ENCODE peak calls at places on chromosomes 12 and 14, in seven cellular contexts. R is spleen, P is Peyer's patch, H is transverse colon, K is heart left ventricle, U is K562, J is adrenal gland. W is an unnamed sample. For H3K4me1, the result is how much of the 10 kb centered on the place peaks cover.

GRCh38 chr14:63960926-63961567 is 108.2 kb downstream of the SYNE2 start:
- DNase-seq in U (no peak), P (no peak), J (no peak), R (no peak), K (no peak), H (no peak), W (no peak)

GRCh38 chr12:67290378-67290777 is 21.2 kb downstream of the CAND1 start:
- DNase-seq in P (no peak), H (no peak), R (no peak), K (no peak), J (no peak), U (no peak), W (no peak)

GRCh38 chr14:105839425-105840265 is 313.3 kb downstream of the TMEM121 start:
- DNase-seq in R (no peak), J (no peak), U (no peak), H (no peak), K (no peak), P (no peak), W (no peak)

GRCh38 chr12:132610896-132611602 is 667 bp upstream of the LRCOL1 start:
- DNase-seq in J (no peak), H (no peak), P (no peak), U (no peak), R (no peak), K (no peak), W (no peak)

GRCh38 chr12:67649165-67650126 is 901 bp downstream of the DYRK2 start:
- DNase-seq in P (peak), U (peak), R (peak), K (peak), J (peak), H (peak), W (no peak)

GRCh38 chr14:90388437-90388836 is 8.4 kb upstream of the CALM1 start:
- DNase-seq in R (no peak), J (peak), U (no peak), H (peak), P (no peak), K (no peak), W (no peak)

GRCh38 chr12:13219320-13219719 is 22.8 kb downstream of the EMP1 start:
- DNase-seq in P (no peak), U (no peak), J (no peak), H (no peak), K (no peak), R (no peak), W (no peak)

GRCh38 chr12:124088232-124088907 is 115.4 kb downstream of the ZNF664 start:
- DNase-seq in P (no peak), J (no peak), H (no peak), U (no peak), K (no peak), R (no peak), W (no peak)

GRCh38 chr12:81208193-81208946 is 130.5 kb downstream of the ACSS3 start:
- DNase-seq in H (peak), R (no peak), P (no peak), J (peak), U (no peak), K (no peak), W (no peak)

GRCh38 chr12:98955284-98955683 is 310.2 kb downstream of the APAF1 start:
- DNase-seq in R (no peak), P (no peak), U (peak), H (no peak), J (no peak), K (no peak), W (no peak)

GRCh38 chr12:66399626-66399931 is 97.3 kb downstream of the HELB start:
- DNase-seq in H (no peak), K (no peak), R (no peak), J (no peak), P (no peak), U (no peak), W (no peak)

GRCh38 chr14:24943024-24943423 is 106.9 kb downstream of the STXBP6 start:
- DNase-seq in U (no peak), J (no peak), P (no peak), K (peak), H (peak), R (no peak), W (no peak)

GRCh38 chr12:115672506-115673080 is 604.9 kb downstream of the MED13L start:
- DNase-seq in P (no peak), K (no peak), J (no peak), R (no peak), U (no peak), H (no peak), W (no peak)

GRCh38 chr12:45938566-45938965 is 51.8 kb downstream of the SCAF11 start:
- DNase-seq in U (no peak), K (no peak), P (no peak), R (no peak), H (no peak), J (no peak), W (no peak)

GRCh38 chr14:51868405-51868804 is 8.0 kb downstream of the GNG2 start:
- DNase-seq in R (no peak), K (no peak), U (no peak), J (no peak), P (no peak), H (no peak), W (no peak)

GRCh38 chr14:95483843-95484165 is 32.6 kb downstream of the SYNE3 start:
- DNase-seq in K (no peak), P (no peak), H (no peak), U (no peak), J (no peak), R (no peak), W (no peak)

GRCh38 chr12:111873113-111873512 is 31.1 kb downstream of the MAPKAPK5 start:
- DNase-seq in P (no peak), K (no peak), U (no peak), H (no peak), R (no peak), J (no peak), W (no peak)

GRCh38 chr14:102786758-102787157 is 9.5 kb downstream of the TRAF3 start:
- DNase-seq in P (no peak), U (no peak), H (no peak), J (no peak), K (no peak), R (no peak), W (no peak)

GRCh38 chr12:91926810-91927209 is 218.8 kb downstream of the BTG1 start:
- DNase-seq in K (no peak), U (no peak), P (no peak), H (no peak), R (no peak), J (no peak), W (no peak)

GRCh38 chr12:26077915-26078314 is 46.9 kb downstream of the BHLHE41 start:
- DNase-seq in H (no peak), U (no peak), J (no peak), P (no peak), K (no peak), R (no peak), W (no peak)

GRCh38 chr12:77120695-77121094 is 55.3 kb upstream of the E2F7 start:
- DNase-seq in J (no peak), P (no peak), R (no peak), H (no peak), U (no peak), K (no peak), W (no peak)
- H3K4me3 ChIP-seq in J (no peak), P (no peak), R (no peak), H (no peak), U (no peak), K (no peak), W (no peak)

DNA sequence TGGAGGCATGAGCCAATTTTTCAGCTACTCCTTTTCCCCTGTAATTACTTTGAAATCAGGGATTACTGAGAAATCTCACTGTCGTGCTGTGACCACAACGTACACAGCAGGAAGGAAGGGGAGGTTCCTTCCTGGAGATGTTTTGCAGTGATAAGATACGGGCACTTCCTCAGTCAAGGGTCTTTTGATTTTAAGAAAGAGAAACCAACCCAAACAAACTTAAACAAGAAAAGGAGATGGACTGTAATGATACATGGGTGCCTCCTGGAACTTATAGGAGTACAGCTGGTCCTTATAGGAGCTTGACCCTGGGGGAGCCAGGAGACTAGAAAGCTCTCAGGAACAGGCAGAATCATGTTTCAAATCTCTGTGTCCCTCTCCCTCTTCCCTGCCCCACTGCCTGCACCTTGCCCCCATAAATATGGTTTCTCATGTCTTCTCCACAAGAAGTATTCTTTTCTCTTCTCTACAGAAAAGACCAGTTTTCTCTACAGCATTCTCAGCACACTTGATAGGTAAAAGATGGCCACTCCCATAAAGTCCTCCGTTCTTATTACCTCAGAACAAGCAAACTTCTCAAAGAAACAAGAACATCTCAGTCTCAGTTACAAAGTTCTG is 281.1 kb upstream of the AMIGO2 start:
- DNase-seq in K (no peak), U (peak), H (no peak), P (peak), J (no peak), R (no peak), W (no peak)
- H3K4me1 ChIP-seq in K (under half), U (under half), H (under half), P (under half), J (under half), R (under half), W (under half)

GRCh38 chr14:22979748-22980392 is 2.5 kb downstream of the AJUBA start:
- DNase-seq in J (no peak), U (no peak), H (no peak), R (no peak), P (no peak), K (no peak), W (no peak)

GRCh38 chr14:22982477-22983245 is at the start of gene AJUBA:
- DNase-seq in J (peak), R (peak), H (peak), P (peak), U (peak), K (peak), W (peak)

GRCh38 chr14:22982013-22982476 is 306 bp downstream of the AJUBA start:
- DNase-seq in K (no peak), R (no peak), P (no peak), U (no peak), J (no peak), H (no peak), W (no peak)

GRCh38 chr14:22980672-22981089 is 1.7 kb downstream of the AJUBA start:
- DNase-seq in H (peak), K (peak), J (peak), P (no peak), R (no peak), U (no peak), W (no peak)

GRCh38 chr14:22981090-22982012 is 1.0 kb downstream of the AJUBA start:
- DNase-seq in R (peak), P (no peak), H (no peak), J (no peak), K (peak), U (no peak), W (no peak)
- TF ChIP-seq POLR2A in R (no peak), P (no peak), H (no peak), J (no peak), K (no peak), U (no peak), W (no peak)

GRCh38 chr12:3431685-3432084 is 59.3 kb upstream of the PRMT8 start:
- DNase-seq in U (no peak), H (peak), R (no peak), P (no peak), K (no peak), J (no peak), W (no peak)
- H3K4me3 ChIP-seq in U (no peak), H (no peak), R (no peak), P (no peak), K (no peak), J (no peak), W (no peak)

DNA sequence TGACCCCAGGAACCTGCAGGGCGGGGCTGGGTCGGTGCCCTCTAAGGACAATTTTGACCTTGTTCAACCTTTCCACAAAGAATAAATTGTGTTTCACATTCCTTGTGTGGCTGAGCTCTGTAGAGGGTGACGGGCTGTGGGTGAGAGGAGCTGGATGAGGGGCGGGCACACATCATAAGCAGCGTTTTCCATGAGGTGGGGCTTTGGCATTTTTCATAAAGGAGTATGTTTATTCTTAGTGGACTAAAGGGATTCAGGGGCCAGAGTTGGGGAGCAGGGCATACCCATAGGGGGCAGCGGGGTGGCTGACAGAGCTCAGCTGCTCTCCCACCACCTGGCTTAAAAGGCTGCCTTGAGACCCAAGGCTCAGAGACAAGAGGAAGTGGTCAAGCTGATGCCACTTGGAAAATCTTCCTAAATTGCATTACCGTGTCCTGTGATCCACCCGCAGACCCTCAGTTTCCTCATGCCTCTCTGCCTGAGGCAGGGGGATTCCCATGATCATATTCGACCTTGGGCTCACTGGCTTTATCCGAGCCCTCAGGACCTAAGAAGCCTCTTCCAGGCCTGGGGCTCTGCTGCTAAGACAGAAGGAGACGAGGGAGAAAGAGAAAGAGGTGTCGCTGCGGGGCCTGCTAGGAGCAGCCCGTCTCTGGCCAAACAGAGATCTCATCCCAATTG is 11.4 kb downstream of the MMP14 start:
- DNase-seq in J (no peak), P (no peak), H (no peak), R (no peak), U (no peak), K (peak), W (no peak)
- H3K4me1 ChIP-seq in J (under half), P (under half), H (under half), R (under half), U (under half), K (half or more), W (half or more)

DNA sequence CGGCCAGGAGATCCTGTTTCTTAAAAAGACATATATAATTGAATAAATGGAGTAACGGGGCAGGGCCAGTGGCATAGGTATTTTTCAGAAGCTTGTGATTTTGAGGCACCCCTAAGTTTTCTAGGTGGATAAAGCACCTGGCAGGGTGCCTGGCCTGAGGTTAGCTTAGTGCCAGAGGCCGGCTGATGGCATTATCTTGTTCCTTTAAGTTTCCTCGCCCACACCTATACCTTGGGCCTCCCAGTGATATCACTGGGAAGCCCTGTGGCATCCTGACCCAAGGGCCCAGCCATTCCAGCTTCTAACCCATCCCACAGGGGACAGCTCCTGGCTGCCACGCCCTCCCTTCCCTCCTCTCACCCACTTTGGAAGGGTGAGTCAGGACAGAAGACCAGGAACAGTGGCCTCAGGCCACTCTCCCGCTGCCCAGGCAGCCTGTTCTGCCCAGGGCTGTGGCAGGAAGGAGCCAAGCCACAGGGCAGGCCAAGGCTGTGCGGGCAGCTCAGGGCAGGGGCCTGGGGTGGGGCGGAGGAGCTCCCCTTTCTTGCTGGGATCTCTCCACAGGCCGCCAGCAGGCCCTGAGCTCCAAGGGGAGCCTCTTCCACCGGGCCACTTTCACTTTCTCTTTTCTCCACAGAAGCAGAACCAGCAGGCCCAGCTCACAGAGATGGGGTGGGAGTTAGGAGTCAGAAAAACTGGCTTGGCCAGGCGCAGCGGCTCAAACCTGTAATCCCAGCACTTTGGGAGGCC is 75.1 kb downstream of the IRF2BPL start:
- DNase-seq in J (peak), H (peak), P (peak), R (peak), U (no peak), K (peak), W (no peak)
- TF ChIP-seq POLR2A in J (peak), H (peak), P (peak), R (no peak), U (no peak), K (peak), W (peak)

GRCh38 chr12:122402264-122402663 is 20.2 kb downstream of the CLIP1 start:
- DNase-seq in H (no peak), P (no peak), U (no peak), K (no peak), R (no peak), J (no peak), W (no peak)

GRCh38 chr12:122403115-122403770 is 19.2 kb downstream of the CLIP1 start:
- DNase-seq in U (no peak), H (no peak), K (no peak), R (no peak), J (no peak), P (no peak), W (no peak)

GRCh38 chr12:122403831-122404230 is 18.6 kb downstream of the CLIP1 start:
- DNase-seq in R (no peak), K (no peak), H (no peak), J (no peak), P (no peak), U (no peak), W (no peak)

GRCh38 chr12:122399254-122399591 is 23.2 kb downstream of the CLIP1 start:
- DNase-seq in K (no peak), P (no peak), J (no peak), U (no peak), R (no peak), H (no peak), W (no peak)

DNA sequence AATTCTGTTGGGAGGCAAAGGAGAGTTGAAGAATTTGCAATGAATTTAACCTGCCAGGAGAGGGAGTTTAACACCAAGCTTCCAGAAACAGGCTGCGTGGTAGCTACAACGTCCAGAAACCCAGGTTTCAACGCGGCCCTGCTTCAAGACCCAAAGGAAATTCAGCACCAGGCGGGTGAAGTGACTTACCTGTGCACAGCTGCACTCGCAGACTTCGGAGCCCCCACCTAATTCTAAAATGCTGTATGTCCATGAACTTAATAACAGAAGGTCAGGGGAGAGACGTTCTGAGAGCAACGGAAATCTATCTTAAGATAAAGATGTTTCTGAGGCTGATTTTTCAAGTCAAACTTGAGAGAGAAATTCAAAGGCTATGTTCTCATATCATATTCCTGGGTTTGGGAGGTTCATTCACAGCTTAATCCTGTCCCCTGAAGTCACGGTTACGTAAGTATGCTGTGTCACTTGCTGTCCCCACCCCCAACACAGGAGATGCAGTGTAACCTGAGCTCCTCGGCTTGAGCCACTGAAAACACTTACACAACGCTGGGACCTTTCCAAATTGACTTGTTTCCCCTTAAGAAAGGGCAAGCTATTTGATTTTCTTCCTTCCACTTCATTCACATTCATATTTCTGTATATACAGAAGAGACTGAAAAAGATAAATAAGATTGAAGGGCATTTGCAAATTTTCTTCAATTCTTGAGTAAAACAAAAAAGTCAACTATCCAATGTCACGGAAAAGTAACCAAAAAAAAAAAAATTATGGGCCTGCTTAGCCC is 22.7 kb downstream of the CLIP1 start:
- DNase-seq in U (peak), K (peak), J (peak), R (peak), H (peak), P (peak), W (no peak)
- H3K4me3 ChIP-seq in U (peak), K (no peak), J (peak), R (no peak), H (no peak), P (no peak), W (peak)